ENCODE peak calls at places on chromosomes 6 and 20, in seven cellular contexts. One of them, this sample, is unnamed.

GRCh38 chr20:38789503-38790209 is 15.8 kb upstream of the PPP1R16B start:
- DNase-seq in HepG2: no peak
- DNase-seq in HCT116: peak; percentile 63
- DNase-seq in K562: no peak
- DNase-seq in GM12878: no peak
- DNase-seq in SK-N-SH: no peak
- DNase-seq in H1: no peak
- DNase-seq in this sample: no peak

GRCh38 chr20:23116301-23117089 is 30.4 kb upstream of the CD93 start:
- DNase-seq in HepG2: peak; percentile 25
- DNase-seq in HCT116: no peak
- DNase-seq in K562: no peak
- DNase-seq in GM12878: no peak
- DNase-seq in SK-N-SH: no peak
- DNase-seq in H1: no peak
- DNase-seq in this sample: no peak

GRCh38 chr6:40754481-40755045 is 167.4 kb upstream of the LRFN2 start:
- DNase-seq in HepG2: no peak
- DNase-seq in HCT116: no peak
- DNase-seq in K562: no peak
- DNase-seq in GM12878: no peak
- DNase-seq in SK-N-SH: peak; percentile 65
- DNase-seq in H1: peak; percentile 63
- DNase-seq in this sample: no peak

GRCh38 chr6:108838101-108838717 is 10.0 kb upstream of the ARMC2 start:
- DNase-seq in HepG2: no peak
- DNase-seq in HCT116: no peak
- DNase-seq in K562: no peak
- DNase-seq in GM12878: no peak
- DNase-seq in SK-N-SH: no peak
- DNase-seq in H1: peak; percentile 83
- DNase-seq in this sample: no peak

GRCh38 chr6:118708736-118709135 is 57.3 kb upstream of the CEP85L start:
- DNase-seq in HepG2: no peak
- DNase-seq in HCT116: no peak
- DNase-seq in K562: no peak
- DNase-seq in GM12878: no peak
- DNase-seq in SK-N-SH: no peak
- DNase-seq in H1: no peak
- DNase-seq in this sample: no peak

GRCh38 chr6:157667211-157668033 is 155.6 kb upstream of the SNX9 start:
- DNase-seq in HepG2: peak; percentile 58
- DNase-seq in HCT116: peak; percentile 53
- DNase-seq in K562: peak; percentile 82
- DNase-seq in GM12878: peak; percentile 36
- DNase-seq in SK-N-SH: peak; percentile 77
- DNase-seq in H1: peak; percentile 69
- DNase-seq in this sample: peak; percentile 69

GRCh38 chr20:34768105-34768504 is 57.3 kb downstream of the NCOA6 start:
- DNase-seq in HepG2: no peak
- DNase-seq in HCT116: no peak
- DNase-seq in K562: no peak
- DNase-seq in GM12878: no peak
- DNase-seq in SK-N-SH: no peak
- DNase-seq in H1: no peak
- DNase-seq in this sample: no peak

GRCh38 chr20:38997622-38998021 is 35.5 kb downstream of the DHX35 start:
- DNase-seq in HepG2: no peak
- DNase-seq in HCT116: no peak
- DNase-seq in K562: peak; percentile 73
- DNase-seq in GM12878: peak; percentile 87
- DNase-seq in SK-N-SH: no peak
- DNase-seq in H1: no peak
- DNase-seq in this sample: no peak

GRCh38 chr6:109349419-109349987 is 32.8 kb downstream of the CD164 start:
- DNase-seq in HepG2: peak; percentile 23
- DNase-seq in HCT116: no peak
- DNase-seq in K562: peak; percentile 83
- DNase-seq in GM12878: no peak
- DNase-seq in SK-N-SH: peak; percentile 43
- DNase-seq in H1: peak; percentile 28
- DNase-seq in this sample: peak; percentile 76

GRCh38 chr6:21438237-21438985 is 155.1 kb upstream of the SOX4 start:
- DNase-seq in HepG2: no peak
- DNase-seq in HCT116: no peak
- DNase-seq in K562: no peak
- DNase-seq in GM12878: peak; percentile 97
- DNase-seq in SK-N-SH: no peak
- DNase-seq in H1: no peak
- DNase-seq in this sample: no peak

GRCh38 chr6:110446405-110446804 is 30.0 kb downstream of the SLC22A16 start:
- DNase-seq in HepG2: no peak
- DNase-seq in HCT116: no peak
- DNase-seq in K562: no peak
- DNase-seq in GM12878: no peak
- DNase-seq in SK-N-SH: no peak
- DNase-seq in H1: no peak
- DNase-seq in this sample: no peak

GRCh38 chr6:122530440-122531046 is 58.9 kb upstream of the SERINC1 start:
- DNase-seq in HepG2: peak; percentile 69
- DNase-seq in HCT116: peak; percentile 62
- DNase-seq in K562: peak; percentile 51
- DNase-seq in GM12878: peak; percentile 27
- DNase-seq in SK-N-SH: peak; percentile 44
- DNase-seq in H1: peak; percentile 59
- DNase-seq in this sample: peak; percentile 23

GRCh38 chr20:63215101-63216040 is 560 bp downstream of the YTHDF1 start:
- DNase-seq in HepG2: peak; percentile 79
- DNase-seq in HCT116: no peak
- DNase-seq in K562: peak; percentile 78
- DNase-seq in GM12878: no peak
- DNase-seq in SK-N-SH: peak; percentile 81
- DNase-seq in H1: no peak
- DNase-seq in this sample: peak; percentile 79

GRCh38 chr6:64266351-64266821 is 630.8 kb downstream of the PHF3 start:
- DNase-seq in HepG2: no peak
- DNase-seq in HCT116: no peak
- DNase-seq in K562: no peak
- DNase-seq in GM12878: peak; percentile 79
- DNase-seq in SK-N-SH: no peak
- DNase-seq in H1: no peak
- DNase-seq in this sample: no peak

GRCh38 chr6:108163267-108163643 is 2.6 kb upstream of the NR2E1 start:
- DNase-seq in HepG2: no peak
- DNase-seq in HCT116: peak; percentile 12
- DNase-seq in K562: no peak
- DNase-seq in GM12878: no peak
- DNase-seq in SK-N-SH: no peak
- DNase-seq in H1: no peak
- DNase-seq in this sample: no peak

GRCh38 chr6:45419574-45420082 is 41.9 kb upstream of the SUPT3H start:
- DNase-seq in HepG2: peak; percentile 42
- DNase-seq in HCT116: peak; percentile 65
- DNase-seq in K562: peak; percentile 62
- DNase-seq in GM12878: no peak
- DNase-seq in SK-N-SH: peak; percentile 55
- DNase-seq in H1: peak; percentile 76
- DNase-seq in this sample: peak; percentile 54

GRCh38 chr20:20466341-20466879 is 98.5 kb downstream of the INSM1 start:
- DNase-seq in HepG2: no peak
- DNase-seq in HCT116: no peak
- DNase-seq in K562: no peak
- DNase-seq in GM12878: peak; percentile 92
- DNase-seq in SK-N-SH: no peak
- DNase-seq in H1: no peak
- DNase-seq in this sample: no peak

GRCh38 chr20:57622579-57623381 is 2.6 kb upstream of the ZBP1 start:
- DNase-seq in HepG2: peak; percentile 41
- DNase-seq in HCT116: peak; percentile 45
- DNase-seq in K562: peak; percentile 40
- DNase-seq in GM12878: no peak
- DNase-seq in SK-N-SH: peak; percentile 84
- DNase-seq in H1: peak; percentile 90
- DNase-seq in this sample: peak; percentile 79

GRCh38 chr6:22149501-22150490 is 147.0 kb downstream of the PRL start:
- DNase-seq in HepG2: no peak
- DNase-seq in HCT116: no peak
- DNase-seq in K562: no peak
- DNase-seq in GM12878: no peak
- DNase-seq in SK-N-SH: peak; percentile 62
- DNase-seq in H1: no peak
- DNase-seq in this sample: no peak

GRCh38 chr6:41785689-41786450 is 1.6 kb upstream of the TOMM6 start:
- DNase-seq in HepG2: no peak
- DNase-seq in HCT116: no peak
- DNase-seq in K562: no peak
- DNase-seq in GM12878: no peak
- DNase-seq in SK-N-SH: no peak
- DNase-seq in H1: no peak
- DNase-seq in this sample: no peak

GRCh38 chr6:38806271-38806670 is 91.2 kb downstream of the DNAH8 start:
- DNase-seq in HepG2: no peak
- DNase-seq in HCT116: no peak
- DNase-seq in K562: no peak
- DNase-seq in GM12878: no peak
- DNase-seq in SK-N-SH: no peak
- DNase-seq in H1: no peak
- DNase-seq in this sample: no peak

GRCh38 chr6:33949877-33950831 is 146.4 kb upstream of the MLN start:
- DNase-seq in HepG2: no peak
- DNase-seq in HCT116: no peak
- DNase-seq in K562: no peak
- DNase-seq in GM12878: no peak
- DNase-seq in SK-N-SH: no peak
- DNase-seq in H1: no peak
- DNase-seq in this sample: no peak

GRCh38 chr6:10449751-10450150 is 34.9 kb upstream of the TFAP2A start:
- DNase-seq in HepG2: no peak
- DNase-seq in HCT116: no peak
- DNase-seq in K562: no peak
- DNase-seq in GM12878: no peak
- DNase-seq in SK-N-SH: no peak
- DNase-seq in H1: no peak
- DNase-seq in this sample: no peak

GRCh38 chr6:7126759-7127158 is 19.0 kb downstream of the RREB1 start:
- DNase-seq in HepG2: no peak
- DNase-seq in HCT116: no peak
- DNase-seq in K562: no peak
- DNase-seq in GM12878: no peak
- DNase-seq in SK-N-SH: no peak
- DNase-seq in H1: no peak
- DNase-seq in this sample: no peak

GRCh38 chr6:126767741-126768140 is 350.7 kb upstream of the RSPO3 start:
- DNase-seq in HepG2: no peak
- DNase-seq in HCT116: no peak
- DNase-seq in K562: no peak
- DNase-seq in GM12878: no peak
- DNase-seq in SK-N-SH: no peak
- DNase-seq in H1: no peak
- DNase-seq in this sample: no peak

DNA sequence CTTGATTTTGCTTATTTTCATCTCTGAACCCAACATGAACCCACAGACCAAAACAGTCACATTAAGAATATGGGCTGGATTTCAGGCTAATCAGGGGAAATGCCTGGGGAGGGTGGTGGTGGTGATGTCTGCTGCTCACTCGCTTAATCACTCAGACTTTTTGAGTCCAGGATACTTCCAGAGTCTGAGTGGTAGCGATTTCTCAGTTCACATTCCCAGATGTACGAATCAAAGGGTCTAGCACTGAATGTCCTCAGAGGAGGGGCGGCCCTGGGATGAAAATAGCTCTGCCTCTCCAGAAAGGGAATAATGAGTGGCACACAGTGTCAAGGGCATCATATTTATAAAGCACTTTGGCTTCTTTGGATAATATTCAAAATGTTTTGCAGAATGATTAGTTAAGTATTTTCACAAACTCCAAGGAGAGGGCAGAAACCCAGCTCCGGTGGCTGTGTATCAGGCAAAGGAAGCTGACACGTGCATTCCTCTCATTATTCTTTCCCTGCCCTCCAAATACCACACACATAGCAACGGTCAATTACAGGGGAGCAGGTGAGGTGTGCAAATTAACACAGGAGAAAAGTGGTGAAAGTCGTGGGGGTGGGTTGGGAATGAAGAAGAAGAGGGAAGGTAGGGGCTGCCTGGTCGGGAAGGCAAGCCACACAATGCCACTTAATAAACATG is 345.2 kb upstream of the RSPO3 start:
- DNase-seq in HepG2: no peak
- DNase-seq in HCT116: no peak
- DNase-seq in K562: no peak
- DNase-seq in GM12878: no peak
- DNase-seq in SK-N-SH: no peak
- DNase-seq in H1: no peak
- DNase-seq in this sample: no peak
- TF ChIP-seq JUND in HepG2: no peak
- TF ChIP-seq JUND in HCT116: no peak
- TF ChIP-seq JUND in K562: no peak
- TF ChIP-seq JUND in GM12878: no peak
- TF ChIP-seq JUND in SK-N-SH: no peak
- TF ChIP-seq JUND in H1: no peak
- TF ChIP-seq JUND in this sample: no peak

DNA sequence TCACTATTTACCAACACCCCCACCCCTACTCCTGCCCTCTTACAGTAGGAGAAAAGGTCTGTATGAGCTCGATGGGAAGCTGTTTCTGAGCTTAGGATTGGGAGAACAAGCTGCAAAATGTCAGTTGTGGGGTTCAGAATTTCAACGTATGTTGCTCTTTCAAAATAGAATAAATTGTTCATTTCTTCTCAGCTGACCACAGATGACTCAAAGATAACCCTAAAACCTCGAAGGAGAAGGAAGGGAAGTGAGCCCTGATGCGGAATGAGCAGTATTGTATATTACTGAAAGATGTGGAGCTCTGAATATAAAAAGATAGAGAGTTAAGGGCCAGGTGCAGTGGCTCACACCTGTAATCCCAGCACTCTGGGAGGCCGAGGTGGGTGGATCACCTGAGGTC is 35.9 kb upstream of the MYLIP start:
- DNase-seq in HepG2: no peak
- DNase-seq in HCT116: no peak
- DNase-seq in K562: no peak
- DNase-seq in GM12878: no peak
- DNase-seq in SK-N-SH: no peak
- DNase-seq in H1: no peak
- DNase-seq in this sample: no peak
- TF ChIP-seq JUND in HepG2: no peak
- TF ChIP-seq JUND in HCT116: no peak
- TF ChIP-seq JUND in K562: no peak
- TF ChIP-seq JUND in GM12878: no peak
- TF ChIP-seq JUND in SK-N-SH: no peak
- TF ChIP-seq JUND in H1: no peak
- TF ChIP-seq JUND in this sample: no peak

GRCh38 chr6:2940010-2940850 is 31.1 kb downstream of the SERPINB6 start:
- DNase-seq in HepG2: peak; percentile 42
- DNase-seq in HCT116: no peak
- DNase-seq in K562: no peak
- DNase-seq in GM12878: peak; percentile 99
- DNase-seq in SK-N-SH: no peak
- DNase-seq in H1: peak; percentile 33
- DNase-seq in this sample: no peak
- TF ChIP-seq JUND in HepG2: no peak
- TF ChIP-seq JUND in HCT116: no peak
- TF ChIP-seq JUND in K562: no peak
- TF ChIP-seq JUND in GM12878: peak; percentile 91
- TF ChIP-seq JUND in SK-N-SH: no peak
- TF ChIP-seq JUND in H1: no peak
- TF ChIP-seq JUND in this sample: no peak

GRCh38 chr6:44297063-44298038 is 15.8 kb downstream of the AARS2 start:
- DNase-seq in HepG2: no peak
- DNase-seq in HCT116: no peak
- DNase-seq in K562: peak; percentile 53
- DNase-seq in GM12878: no peak
- DNase-seq in SK-N-SH: peak; percentile 89
- DNase-seq in H1: peak; percentile 87
- DNase-seq in this sample: peak; percentile 60
- TF ChIP-seq JUND in HepG2: no peak
- TF ChIP-seq JUND in HCT116: no peak
- TF ChIP-seq JUND in K562: no peak
- TF ChIP-seq JUND in GM12878: no peak
- TF ChIP-seq JUND in SK-N-SH: no peak
- TF ChIP-seq JUND in H1: no peak
- TF ChIP-seq JUND in this sample: no peak